ENCODE peak calls at places on chromosomes 4 and X, in ten cellular contexts. S, X, Z, R, U, O, N, B, A and T are unnamed samples.

GRCh38 chr4:64975177-64975576 is 565.9 kb upstream of the TECRL start:
- DNase-seq in N (no peak), A (no peak), Z (no peak), S (no peak), R (no peak), X (no peak), B (no peak), O (no peak), U (no peak), T (no peak)

GRCh38 chr4:94285666-94286065 is 57.0 kb downstream of the HPGDS start:
- DNase-seq in U (no peak), N (no peak), B (no peak), R (no peak), S (no peak), O (no peak), Z (no peak), X (no peak), A (no peak), T (no peak)

GRCh38 chr4:10033191-10033881 is 12.0 kb upstream of the SLC2A9 start:
- DNase-seq in U (no peak), B (peak; percentile 48), S (no peak), O (no peak), X (no peak), N (no peak), Z (no peak), R (no peak), A (peak; percentile 79), T (no peak)

GRCh38 chr4:100083289-100083688 is 107.0 kb downstream of the DDIT4L start:
- DNase-seq in S (no peak), N (no peak), X (no peak), A (no peak), B (no peak), R (no peak), U (no peak), O (no peak), Z (no peak), T (no peak)

GRCh38 chrX:123964155-123964554 is 2.6 kb downstream of the STAG2 start:
- DNase-seq in U (no peak), A (no peak), X (no peak), R (no peak), O (no peak), B (no peak), N (no peak), S (no peak), Z (no peak), T (no peak)

GRCh38 chr4:66575024-66575696 is 904.9 kb upstream of the EPHA5 start:
- DNase-seq in X (no peak), O (no peak), Z (peak; percentile 20), N (peak; percentile 66), A (no peak), U (no peak), B (no peak), S (no peak), R (peak; percentile 37), T (no peak)

GRCh38 chr4:1177274-1178141 is 5.1 kb upstream of the SPON2 start:
- DNase-seq in Z (peak; percentile 73), S (peak; percentile 49), N (no peak), O (no peak), X (peak; percentile 67), U (no peak), R (peak; percentile 75), B (no peak), A (no peak), T (peak; percentile 16)

GRCh38 chr4:150297861-150298474 is 219.7 kb downstream of the DCLK2 start:
- DNase-seq in O (no peak), N (no peak), U (peak; percentile 8), S (no peak), B (peak; percentile 9), R (no peak), X (peak; percentile 21), Z (no peak), A (no peak), T (peak; percentile 26)

DNA sequence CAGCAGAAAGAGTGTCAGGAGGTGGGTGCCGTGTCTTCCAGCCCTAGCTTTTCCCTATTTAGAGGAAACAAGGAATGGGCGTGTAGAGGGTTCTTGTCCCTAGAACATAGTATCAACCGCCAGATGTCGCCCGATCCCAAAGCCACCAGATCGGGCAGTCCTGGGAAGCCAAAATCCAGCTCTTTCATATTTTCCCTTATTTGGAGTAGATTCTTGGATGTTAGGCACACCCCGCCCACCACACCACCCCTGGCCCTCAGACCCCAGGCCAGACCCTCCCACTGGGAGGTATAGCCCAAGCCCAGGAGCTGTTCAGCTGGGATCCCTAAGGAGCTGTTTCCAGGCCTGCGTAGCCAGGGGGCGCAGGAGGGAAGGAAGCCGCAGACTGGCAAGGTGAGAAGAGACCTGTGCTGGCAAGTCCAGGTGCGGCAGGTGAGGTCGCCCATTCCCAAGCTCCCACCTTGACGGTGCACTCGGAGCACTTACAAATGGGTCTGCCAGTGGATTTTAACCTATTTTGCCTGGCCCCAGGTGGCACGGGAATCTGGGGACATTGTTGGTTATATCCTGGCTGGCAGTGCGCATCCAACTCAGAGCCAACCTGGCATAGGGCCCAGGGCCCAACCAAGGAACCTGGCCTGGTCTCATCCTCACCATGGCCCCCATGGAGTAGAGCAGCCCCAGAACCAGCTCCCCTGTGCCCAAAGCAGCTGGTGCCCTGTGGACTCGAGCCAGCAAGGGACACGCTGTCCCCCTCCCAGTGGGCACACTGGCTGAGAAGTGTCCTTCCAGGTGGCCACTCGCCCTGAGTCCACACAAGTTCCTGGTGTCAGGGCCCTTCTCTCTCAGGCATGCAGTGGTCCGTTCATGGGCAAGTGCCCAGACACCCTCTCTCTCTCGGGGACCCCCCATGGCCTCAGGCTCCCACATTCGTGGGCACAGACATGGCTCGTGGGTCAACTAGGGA is 811 bp downstream of the FLNA start:
- DNase-seq in B (peak; percentile 43), X (peak; percentile 73), U (peak; percentile 5), O (no peak), N (peak; percentile 72), S (peak; percentile 74), R (no peak), Z (peak; percentile 64), A (peak; percentile 63), T (peak; percentile 78)
- TF ChIP-seq POLR2A in B (no peak), X (no peak), U (no peak), O (no peak), N (peak; percentile 6), S (no peak), R (no peak), Z (no peak), A (no peak), T (peak; percentile 49)

DNA sequence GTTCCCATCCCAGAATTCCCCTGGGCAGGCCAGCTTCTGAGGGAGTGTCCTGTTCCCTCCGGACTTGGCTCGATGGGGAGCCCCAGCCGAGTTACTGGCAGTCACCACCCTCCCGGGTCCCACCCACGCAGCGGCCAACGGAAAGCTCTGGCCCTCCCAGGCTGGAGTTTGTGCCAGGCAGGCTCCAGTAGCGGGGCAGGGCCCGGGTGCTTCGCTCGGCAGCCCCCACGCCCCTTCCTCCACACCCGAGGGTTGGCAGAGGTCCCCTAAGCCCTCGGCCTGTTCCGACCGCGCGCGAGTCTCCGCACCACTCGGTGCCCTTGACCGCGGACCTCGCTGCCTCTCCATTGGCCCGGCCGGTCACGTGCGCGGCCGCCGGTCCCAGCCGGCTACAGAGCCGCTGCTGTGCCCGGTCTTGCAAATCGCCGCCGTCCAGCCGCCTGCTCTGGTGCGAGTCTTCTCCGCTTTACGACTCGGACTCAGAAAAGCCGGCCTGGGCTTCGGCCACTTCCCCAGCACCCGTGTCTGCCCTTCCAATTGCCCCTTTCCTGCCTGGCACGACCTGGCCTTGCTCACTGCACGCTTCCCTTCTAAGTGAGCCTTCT is 20.8 kb upstream of the MTM1 start:
- DNase-seq in Z (peak; percentile 84), U (no peak), O (peak; percentile 92), A (peak; percentile 85), N (peak; percentile 51), B (peak; percentile 59), R (peak; percentile 93), S (peak; percentile 62), X (peak; percentile 68), T (peak; percentile 69)
- H3K27ac ChIP-seq in Z (peak overlapping the region; percentile 81), U (no peak overlapping the region), O (peak overlapping the region; percentile 71), A (peak overlapping the region; percentile 82), N (peak overlapping the region; percentile 94), B (peak overlapping the region; percentile 32), R (peak overlapping the region; percentile 79), S (peak overlapping the region; percentile 87), X (peak overlapping the region; percentile 74), T (peak overlapping the region; percentile 80)

DNA sequence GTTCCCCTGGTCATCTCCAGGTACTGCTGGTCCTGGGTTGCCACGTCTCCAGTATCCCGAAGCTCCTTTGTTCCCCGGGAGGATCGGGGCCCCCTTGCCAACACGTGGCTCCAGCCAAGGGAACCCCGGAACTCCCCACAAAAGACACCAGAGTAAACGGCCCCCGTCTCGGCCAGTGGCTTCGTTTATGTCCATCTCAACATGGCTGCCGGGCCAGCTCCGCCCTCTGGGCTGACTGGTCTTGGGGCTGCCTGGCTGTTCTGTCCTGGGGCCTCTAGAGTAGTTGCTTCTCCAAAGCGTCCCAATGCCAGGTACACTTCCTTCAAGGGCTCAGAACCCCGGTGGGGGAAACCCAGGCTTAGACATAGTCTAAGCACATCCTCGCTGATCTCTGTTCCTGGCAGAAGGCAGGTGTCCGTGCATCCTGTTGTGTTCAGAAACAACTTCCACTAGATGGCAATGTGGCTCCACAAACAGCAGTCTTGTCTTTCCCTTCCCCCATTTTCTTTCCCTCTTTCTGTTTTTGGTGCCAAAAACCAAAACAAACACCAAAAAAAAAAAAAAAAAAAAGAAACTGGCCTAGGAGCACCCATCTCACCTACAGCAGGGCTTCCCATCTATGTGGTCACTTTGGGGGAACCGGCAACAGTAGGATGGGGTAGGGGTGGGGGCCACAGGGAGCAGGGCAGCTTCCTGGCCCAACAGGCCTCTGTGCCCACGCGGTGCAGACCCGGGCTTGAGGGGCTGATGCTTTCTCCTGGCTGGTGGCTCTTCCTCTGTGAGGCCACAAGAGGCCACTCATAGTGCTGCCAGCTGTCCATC is 35.3 kb downstream of the NBDY start:
- DNase-seq in N (peak; percentile 43), S (no peak), X (peak; percentile 83), R (peak; percentile 92), Z (peak; percentile 66), U (peak; percentile 99), B (peak; percentile 42), O (peak; percentile 55), A (peak; percentile 72), T (peak; percentile 78)
- TF ChIP-seq POLR2A in N (no peak), S (no peak), X (no peak), R (no peak), Z (no peak), U (no peak), B (no peak), O (no peak), A (no peak), T (no peak)

GRCh38 chr4:125085-125820 is 952 bp downstream of the ZNF718 start:
- DNase-seq in B (peak; percentile 46), Z (peak; percentile 42), R (peak; percentile 89), A (peak; percentile 42), X (peak; percentile 53), U (no peak), N (no peak), S (no peak), O (no peak), T (no peak)

GRCh38 chr4:120616-121015 is 3.7 kb upstream of the ZNF718 start:
- DNase-seq in R (no peak), S (no peak), N (no peak), O (no peak), X (no peak), U (no peak), Z (no peak), B (no peak), A (no peak), T (no peak)

GRCh38 chr4:121408-122084 is 2.8 kb upstream of the ZNF718 start:
- DNase-seq in O (no peak), U (no peak), A (no peak), S (no peak), Z (no peak), N (no peak), X (no peak), R (no peak), B (no peak), T (no peak)

GRCh38 chr4:124275-125081 is at the start of gene ZNF718:
- DNase-seq in N (peak; percentile 89), B (peak; percentile 95), O (peak; percentile 98), A (peak; percentile 95), Z (peak; percentile 92), U (peak; percentile 95), S (peak; percentile 95), X (peak; percentile 94), R (peak; percentile 96), T (peak; percentile 93)

GRCh38 chr4:125833-126232 is 1.5 kb downstream of the ZNF718 start:
- DNase-seq in S (no peak), Z (no peak), X (no peak), N (no peak), O (no peak), B (no peak), U (no peak), R (no peak), A (no peak), T (no peak)
- H3K27ac ChIP-seq in S (peak overlapping the region; percentile 86), Z (no peak overlapping the region), X (peak overlapping the region; percentile 92), N (no peak overlapping the region), O (peak overlapping the region; percentile 89), B (peak overlapping the region; percentile 92), U (peak overlapping the region; percentile 96), R (peak overlapping the region; percentile 91), A (peak overlapping the region; percentile 87), T (no peak overlapping the region)